ENCODE peak calls at places on chromosomes 1 and 21, in eight cellular contexts. Z is brain microvascular endothelial cell, X is endodermal cell, T is colonic mucosa, H is heart right ventricle, W is psoas muscle, B is OCI-LY7, D is transverse colon. V is an unnamed sample.

GRCh38 chr1:246005067-246005466 is 502.0 kb downstream of the SMYD3 start:
- DNase-seq in Z (peak), X (no peak), T (no peak), H (no peak), W (no peak), B (no peak), D (no peak), V (no peak)

GRCh38 chr1:236508593-236509027 is 15.2 kb upstream of the LGALS8 start:
- DNase-seq in Z (no peak), X (no peak), T (no peak), H (no peak), W (no peak), B (no peak), D (no peak), V (no peak)

GRCh38 chr1:10796029-10796944 is at the start of gene CASZ1:
- DNase-seq in Z (peak), X (peak), T (peak), H (peak), W (peak), B (no peak), D (peak), V (peak)

GRCh38 chr1:153652795-153653507 is 5.6 kb upstream of the SNAPIN start:
- DNase-seq in Z (peak), X (no peak), T (no peak), H (no peak), W (no peak), B (no peak), D (no peak), V (no peak)

GRCh38 chr1:28602536-28603439 is 10.7 kb downstream of the RAB42 start:
- DNase-seq in Z (peak), X (peak), T (peak), H (no peak), W (no peak), B (peak), D (peak), V (no peak)

GRCh38 chr1:160575112-160575664 is 4.1 kb downstream of the CD84 start:
- DNase-seq in Z (no peak), X (no peak), T (no peak), H (no peak), W (no peak), B (peak), D (no peak), V (no peak)

GRCh38 chr1:35202048-35202719 is 9.2 kb upstream of the SFPQ start:
- DNase-seq in Z (peak), X (peak), T (peak), H (no peak), W (peak), B (peak), D (peak), V (no peak)

GRCh38 chr1:95146637-95147036 is 29.5 kb downstream of the TLCD4 start:
- DNase-seq in Z (no peak), X (no peak), T (no peak), H (no peak), W (no peak), B (no peak), D (no peak), V (no peak)

GRCh38 chr1:204322329-204322868 is 37.3 kb downstream of the PLEKHA6 start:
- DNase-seq in Z (no peak), X (peak), T (no peak), H (no peak), W (no peak), B (no peak), D (no peak), V (no peak)

GRCh38 chr1:218298398-218298797 is 13.3 kb downstream of the RRP15 start:
- DNase-seq in Z (no peak), X (no peak), T (no peak), H (no peak), W (no peak), B (no peak), D (no peak), V (no peak)

GRCh38 chr1:224042557-224043118 is 71.3 kb upstream of the FBXO28 start:
- DNase-seq in Z (no peak), X (no peak), T (no peak), H (no peak), W (no peak), B (no peak), D (no peak), V (no peak)

GRCh38 chr21:43917515-43918384 is 52.7 kb downstream of the AGPAT3 start:
- DNase-seq in Z (no peak), X (no peak), T (no peak), H (no peak), W (no peak), B (no peak), D (peak), V (peak)

GRCh38 chr21:44398499-44398898 is 45.1 kb downstream of the TRPM2 start:
- DNase-seq in Z (no peak), X (no peak), T (no peak), H (no peak), W (no peak), B (no peak), D (no peak), V (no peak)

DNA sequence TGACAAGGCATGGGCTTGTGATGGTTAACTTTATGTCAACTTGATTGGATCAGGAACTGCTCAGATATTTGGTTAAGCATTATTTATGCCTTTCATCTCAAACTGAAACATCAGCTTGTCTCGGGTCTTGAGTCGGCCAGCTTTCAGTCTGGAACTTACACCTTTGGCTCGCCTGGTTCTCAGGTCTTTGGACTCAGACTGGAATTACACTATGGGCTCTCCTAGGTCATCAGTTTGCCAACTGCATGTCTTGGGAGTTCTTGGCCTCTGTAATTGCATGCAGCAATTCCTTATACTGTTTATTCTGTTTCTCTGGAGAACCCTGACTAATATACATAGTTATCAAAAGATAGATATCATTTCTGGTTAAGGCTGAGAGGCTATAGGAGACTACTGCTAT is 653.7 kb downstream of the ADGRL2 start:
- DNase-seq in Z (no peak), X (no peak), T (no peak), H (no peak), W (no peak), B (no peak), D (no peak), V (no peak)
- H3K27ac ChIP-seq in Z (no peak), X (no peak), T (no peak), H (no peak), W (no peak), B (no peak), D (no peak), V (no peak)

DNA sequence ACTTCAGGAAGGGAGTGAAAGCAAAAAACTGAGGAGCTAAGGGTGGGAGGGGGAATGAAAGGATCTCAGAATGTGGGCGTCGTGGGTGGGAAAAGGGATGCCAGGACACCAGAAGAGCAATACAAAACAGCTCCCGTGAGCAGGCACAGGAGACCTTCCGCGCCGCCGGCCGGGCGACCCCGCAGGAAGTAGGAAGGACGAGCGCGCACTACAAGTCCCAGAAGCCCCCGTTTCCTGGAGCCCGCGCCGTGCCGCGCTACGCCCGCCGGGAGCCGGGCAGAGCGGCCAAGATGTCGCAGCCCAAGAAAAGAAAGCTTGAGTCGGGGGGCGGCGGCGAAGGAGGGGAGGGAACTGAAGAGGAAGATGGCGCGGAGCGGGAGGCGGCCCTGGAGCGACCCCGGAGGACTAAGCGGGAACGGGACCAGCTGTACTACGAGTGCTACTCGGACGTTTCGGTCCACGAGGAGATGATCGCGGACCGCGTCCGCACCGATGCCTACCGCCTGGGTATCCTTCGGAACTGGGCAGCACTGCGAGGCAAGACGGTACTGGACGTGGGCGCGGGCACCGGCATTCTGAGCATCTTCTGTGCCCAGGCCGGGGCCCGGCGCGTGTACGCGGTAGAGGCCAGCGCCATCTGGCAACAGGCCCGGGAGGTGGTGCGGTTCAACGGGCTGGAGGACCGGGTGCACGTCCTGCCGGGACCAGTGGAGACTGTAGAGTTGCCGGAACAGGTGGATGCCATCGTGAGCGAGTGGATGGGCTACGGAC is at the start of gene PRMT6:
- DNase-seq in Z (peak), X (peak), T (peak), H (peak), W (peak), B (peak), D (peak), V (peak)
- TF ChIP-seq CTCF in Z (no peak), X (peak), T (no peak), H (no peak), W (no peak), B (peak), D (no peak), V (no peak)

GRCh38 chr1:202282017-202282335 is 59.8 kb downstream of the UBE2T start:
- DNase-seq in Z (no peak), X (no peak), T (no peak), H (no peak), W (no peak), B (no peak), D (no peak), V (no peak)
- H3K27ac ChIP-seq in Z (no peak), X (no peak), T (no peak), H (no peak), W (no peak), B (no peak), D (no peak), V (no peak)

GRCh38 chr1:164704954-164705353 is 146.0 kb downstream of the PBX1 start:
- DNase-seq in Z (no peak), X (no peak), T (no peak), H (no peak), W (no peak), B (no peak), D (no peak), V (no peak)
- TF ChIP-seq CTCF in Z (peak), X (peak), T (no peak), H (peak), W (no peak), B (peak), D (no peak), V (no peak)

GRCh38 chr1:32393832-32394140 is 455 bp downstream of the BSDC1 start:
- DNase-seq in Z (no peak), X (no peak), T (peak), H (no peak), W (no peak), B (peak), D (peak), V (no peak)

GRCh38 chr1:32394141-32394889 is at the start of gene BSDC1:
- DNase-seq in Z (peak), X (peak), T (peak), H (peak), W (peak), B (peak), D (peak), V (peak)

GRCh38 chr1:32394890-32395415 is 712 bp upstream of the BSDC1 start:
- DNase-seq in Z (no peak), X (no peak), T (no peak), H (no peak), W (no peak), B (no peak), D (no peak), V (no peak)

GRCh38 chr1:32392358-32392757 is 1.9 kb downstream of the BSDC1 start:
- DNase-seq in Z (no peak), X (no peak), T (no peak), H (no peak), W (no peak), B (no peak), D (no peak), V (no peak)

GRCh38 chr1:32393136-32393535 is 1.1 kb downstream of the BSDC1 start:
- DNase-seq in Z (peak), X (no peak), T (no peak), H (no peak), W (no peak), B (no peak), D (no peak), V (no peak)
- H3K27ac ChIP-seq in Z (peak), X (no peak), T (no peak), H (no peak), W (peak), B (no peak), D (peak), V (no peak)

DNA sequence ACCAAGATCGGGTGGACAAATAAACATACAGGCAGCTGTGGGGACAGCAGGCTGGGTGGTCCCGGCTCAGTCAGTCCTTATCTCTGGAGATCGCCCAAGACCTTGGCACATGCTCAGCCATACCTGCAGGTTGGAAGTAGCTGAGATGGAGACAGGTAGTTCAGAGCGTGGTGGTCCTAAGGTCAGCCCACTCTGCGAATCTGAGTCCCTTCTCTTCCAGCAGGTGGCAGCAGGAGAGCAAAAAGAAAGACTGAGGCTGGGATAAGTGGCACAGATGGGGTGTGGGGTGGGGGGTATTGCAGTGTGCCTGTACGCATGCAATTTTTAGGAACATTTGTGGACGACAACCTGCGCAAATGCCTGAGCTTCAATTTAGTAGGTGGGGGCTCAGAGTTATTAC is 104.9 kb downstream of the TENT5C start:
- DNase-seq in Z (no peak), X (peak), T (no peak), H (no peak), W (no peak), B (peak), D (no peak), V (no peak)
- TF ChIP-seq CTCF in Z (peak), X (peak), T (no peak), H (no peak), W (no peak), B (peak), D (no peak), V (peak)

DNA sequence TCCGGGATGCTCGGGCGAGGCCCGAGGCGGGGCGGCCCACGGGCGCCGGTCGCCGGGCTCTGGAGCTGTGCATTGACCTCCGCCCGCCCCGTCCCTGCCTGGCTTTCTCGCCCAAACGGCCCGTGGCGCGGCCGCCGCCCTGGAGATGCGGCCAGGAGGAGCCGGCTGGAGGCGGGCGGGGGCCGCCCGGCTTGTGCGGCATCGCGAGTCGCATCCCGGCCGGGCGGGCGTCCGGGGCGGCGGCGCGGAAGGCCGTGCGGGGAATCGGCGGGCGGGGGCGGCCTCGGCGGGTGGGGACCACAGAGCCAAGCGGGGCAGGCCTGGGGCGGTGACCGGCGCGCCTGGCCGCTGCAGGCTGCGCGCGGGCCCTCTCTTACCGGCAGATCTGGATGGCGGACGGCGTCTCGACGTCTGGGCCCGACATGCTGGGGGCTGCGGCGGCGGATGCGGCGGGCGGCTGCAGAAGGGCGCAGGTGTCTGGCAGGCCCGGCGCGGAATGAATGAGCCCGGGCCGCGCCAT is 627 bp downstream of the ACOT7 start:
- DNase-seq in Z (no peak), X (peak), T (peak), H (no peak), W (no peak), B (no peak), D (no peak), V (peak)
- H3K27ac ChIP-seq in Z (peak), X (no peak), T (peak), H (peak), W (peak), B (peak), D (peak), V (no peak)

DNA sequence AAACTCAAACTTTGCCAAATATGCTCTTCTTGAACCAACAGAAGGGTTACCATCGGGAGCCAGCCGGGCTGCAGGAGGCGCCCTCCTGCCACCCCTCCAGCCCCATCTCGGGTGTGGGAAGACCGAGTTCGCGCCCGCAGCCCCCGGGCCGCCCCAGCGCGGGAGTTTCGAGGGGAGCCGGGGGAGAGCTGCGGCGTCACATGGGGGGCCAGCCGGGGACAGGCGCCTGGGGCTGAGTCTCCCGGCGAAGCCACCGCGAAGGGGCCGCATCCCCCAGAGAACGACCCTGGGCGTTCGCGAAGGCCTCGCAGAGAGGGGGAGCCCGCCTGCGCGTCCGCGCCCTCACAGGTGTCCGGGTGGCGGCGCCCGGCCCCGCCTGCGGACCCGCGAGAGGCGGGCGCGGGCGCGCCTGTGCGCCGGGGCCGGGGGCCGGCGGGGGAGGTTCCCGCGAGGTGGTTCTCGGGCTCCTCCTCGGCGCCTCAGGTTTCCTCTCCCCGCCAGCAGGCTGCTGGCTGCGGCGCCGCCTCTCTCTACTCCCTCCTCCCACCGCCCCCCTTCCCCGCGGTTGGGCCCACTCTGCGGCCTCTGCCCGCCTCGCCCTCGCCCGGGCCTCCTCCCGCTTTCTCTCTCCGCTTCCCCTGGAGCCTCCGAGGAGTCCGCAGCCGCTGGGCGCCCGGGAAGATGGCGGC is at the start of gene RAVER2:
- DNase-seq in Z (peak), X (peak), T (peak), H (peak), W (peak), B (no peak), D (peak), V (peak)
- TF ChIP-seq CTCF in Z (peak), X (peak), T (peak), H (peak), W (peak), B (peak), D (peak), V (peak)

GRCh38 chr1:40531381-40532061 is at the start of gene ZNF684:
- DNase-seq in Z (peak), X (peak), T (peak), H (peak), W (peak), B (peak), D (peak), V (peak)
- H3K27ac ChIP-seq in Z (peak), X (no peak), T (peak), H (peak), W (peak), B (peak), D (peak), V (peak)

GRCh38 chr21:32102426-32102825 is 176.4 kb downstream of the MIS18A start:
- DNase-seq in Z (no peak), X (no peak), T (no peak), H (no peak), W (no peak), B (no peak), D (no peak), V (no peak)

GRCh38 chr21:32096411-32096810 is 182.4 kb downstream of the MIS18A start:
- DNase-seq in Z (no peak), X (peak), T (no peak), H (peak), W (no peak), B (peak), D (no peak), V (no peak)

GRCh38 chr21:32101206-32101763 is 177.6 kb downstream of the MIS18A start:
- DNase-seq in Z (no peak), X (no peak), T (no peak), H (no peak), W (no peak), B (no peak), D (no peak), V (no peak)

GRCh38 chr21:32103361-32103760 is 175.5 kb downstream of the MIS18A start:
- DNase-seq in Z (no peak), X (no peak), T (no peak), H (no peak), W (no peak), B (no peak), D (no peak), V (no peak)

DNA sequence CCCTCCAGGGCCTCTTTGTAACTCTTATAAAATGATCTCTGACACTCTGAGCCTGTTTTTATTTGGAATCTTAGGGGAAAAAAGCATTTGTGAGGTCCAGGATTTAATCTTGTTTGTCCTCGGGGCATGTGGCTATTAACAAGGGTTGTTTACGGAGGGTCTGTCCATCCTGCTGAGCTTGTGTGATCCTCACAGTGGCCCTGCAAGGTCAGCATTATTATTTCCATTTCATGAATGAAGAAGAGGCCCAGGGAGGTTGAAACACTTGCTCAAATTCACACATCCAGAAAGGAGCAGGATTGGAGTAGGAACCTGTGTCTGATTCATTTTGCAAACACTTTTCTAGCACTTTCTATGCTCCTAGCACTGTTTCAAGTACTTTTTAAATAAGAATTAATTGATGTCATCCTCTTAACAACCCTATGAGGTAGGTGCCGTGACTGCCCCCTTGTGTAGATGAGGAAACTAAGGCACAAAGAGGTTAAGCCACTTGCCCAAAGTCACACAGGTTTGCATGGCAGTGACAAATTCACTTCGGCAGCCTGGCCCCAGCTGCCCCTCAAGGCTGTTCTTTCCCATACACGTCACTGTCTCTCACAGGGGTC is 178.9 kb downstream of the MIS18A start:
- DNase-seq in Z (no peak), X (peak), T (no peak), H (no peak), W (no peak), B (peak), D (no peak), V (no peak)
- TF ChIP-seq CTCF in Z (no peak), X (peak), T (no peak), H (no peak), W (no peak), B (peak), D (no peak), V (no peak)